ENCODE peak calls at places on chromosomes 11 and 22, in five cellular contexts. Y is WTC11, S is H1, U is HepG2, B is K562. R is an unnamed sample.
A peak's percentile ranks its signal among the peaks of the same experiment; 100 is the strongest.

GRCh38 chr11:109960831-109961230 is 132.4 kb upstream of the ZC3H12C start:
- DNase-seq in Y (no peak), S (no peak), U (no peak), B (no peak), R (no peak)

GRCh38 chr11:32079511-32079910 is 11.4 kb upstream of the RCN1 start:
- DNase-seq in Y (no peak), S (no peak), U (no peak), B (no peak), R (no peak)

GRCh38 chr11:13118691-13119090 is 109.6 kb downstream of the RASSF10 start:
- DNase-seq in Y (no peak), S (no peak), U (no peak), B (no peak), R (no peak)

GRCh38 chr22:37270928-37271650 is 11.2 kb upstream of the CYTH4 start:
- DNase-seq in Y (no peak), S (no peak), U (no peak), B (no peak), R (no peak)

GRCh38 chr11:827146-827860 is 416 bp upstream of the CRACR2B start:
- DNase-seq in Y (peak; percentile 77), S (peak; percentile 91), U (peak; percentile 47), B (peak; percentile 55), R (no peak)

GRCh38 chr11:6480299-6480914 is 724 bp downstream of the ARFIP2 start:
- DNase-seq in Y (no peak), S (no peak), U (no peak), B (no peak), R (no peak)

GRCh38 chr11:45092901-45093760 is 53.3 kb upstream of the PRDM11 start:
- DNase-seq in Y (no peak), S (no peak), U (no peak), B (no peak), R (no peak)

GRCh38 chr11:68574308-68574707 is 110.0 kb upstream of the GAL start:
- DNase-seq in Y (no peak), S (no peak), U (no peak), B (no peak), R (no peak)

GRCh38 chr22:36659762-36660509 is 43.6 kb downstream of the CACNG2 start:
- DNase-seq in Y (no peak), S (no peak), U (peak; percentile 91), B (peak; percentile 85), R (no peak)

GRCh38 chr22:20584872-20585639 is 77.6 kb downstream of the MED15 start:
- DNase-seq in Y (no peak), S (no peak), U (no peak), B (no peak), R (no peak)

GRCh38 chr22:17779286-17780115 is 5.2 kb upstream of the BID start:
- DNase-seq in Y (no peak), S (no peak), U (no peak), B (peak; percentile 50), R (peak; percentile 83)
- TF ChIP-seq ATF2 in Y (no peak), S (no peak), U (no peak), B (no peak), R (peak; percentile 50)

GRCh38 chr11:121070951-121071350 is 30.1 kb upstream of the TECTA start:
- DNase-seq in Y (no peak), S (no peak), U (no peak), B (no peak), R (no peak)
- TF ChIP-seq ATF2 in Y (no peak), S (no peak), U (no peak), B (no peak), R (no peak)

GRCh38 chr22:38733329-38734202 is 22.2 kb downstream of the SUN2 start:
- DNase-seq in Y (peak; percentile 72), S (peak; percentile 80), U (peak; percentile 16), B (peak; percentile 59), R (no peak)
- TF ChIP-seq ATF2 in Y (no peak), S (no peak), U (no peak), B (no peak), R (no peak)

GRCh38 chr11:126146454-126147192 is 64.8 kb downstream of the RPUSD4 start:
- DNase-seq in Y (peak; percentile 56), S (no peak), U (peak; percentile 84), B (no peak), R (no peak)
- TF ChIP-seq ATF2 in Y (no peak), S (no peak), U (no peak), B (no peak), R (no peak)

GRCh38 chr11:22479133-22479690 is 141.0 kb downstream of the SLC17A6 start:
- DNase-seq in Y (no peak), S (no peak), U (no peak), B (no peak), R (no peak)
- TF ChIP-seq ATF2 in Y (no peak), S (no peak), U (no peak), B (no peak), R (no peak)

GRCh38 chr11:130524132-130524790 is 75.8 kb downstream of the ADAMTS15 start:
- DNase-seq in Y (no peak), S (peak; percentile 10), U (no peak), B (no peak), R (no peak)

GRCh38 chr11:130523609-130524008 is 75.2 kb downstream of the ADAMTS15 start:
- DNase-seq in Y (no peak), S (no peak), U (no peak), B (no peak), R (no peak)

GRCh38 chr11:130523166-130523565 is 74.7 kb downstream of the ADAMTS15 start:
- DNase-seq in Y (no peak), S (peak; percentile 38), U (no peak), B (no peak), R (no peak)

GRCh38 chr11:130527648-130528300 is 79.3 kb downstream of the ADAMTS15 start:
- DNase-seq in Y (no peak), S (no peak), U (no peak), B (no peak), R (no peak)

DNA sequence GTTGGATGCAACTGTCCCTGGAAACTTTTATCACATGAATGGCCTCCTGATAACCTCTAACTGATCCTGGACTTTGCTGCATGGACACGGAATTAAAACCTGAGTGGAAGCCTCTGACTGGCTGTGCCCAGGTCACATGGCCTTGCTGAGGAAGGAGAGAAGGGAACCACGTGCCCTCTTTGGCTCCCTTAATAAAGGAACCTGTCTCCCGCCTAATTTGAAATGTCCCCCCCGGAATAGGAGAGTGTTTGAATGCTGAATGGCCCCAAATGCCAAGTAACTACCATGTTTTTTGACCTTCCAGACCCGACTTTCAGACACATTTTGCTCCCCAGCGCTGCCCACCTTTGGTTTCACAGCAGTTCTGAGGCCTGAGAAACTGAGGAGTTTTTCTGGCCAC is 76.9 kb downstream of the ADAMTS15 start:
- DNase-seq in Y (no peak), S (peak; percentile 16), U (no peak), B (no peak), R (no peak)
- TF ChIP-seq ATF2 in Y (no peak), S (no peak), U (no peak), B (no peak), R (no peak)

GRCh38 chr11:85857098-85857497 is 1.9 kb downstream of the CCDC83 start:
- DNase-seq in Y (no peak), S (no peak), U (no peak), B (no peak), R (no peak)
- TF ChIP-seq ATF2 in Y (no peak), S (no peak), U (no peak), B (no peak), R (no peak)

R was measured in GM12878.